ENCODE peak calls at places on chromosome 5, in eight cellular contexts. One of them, this sample, is unnamed.

GRCh38 chr5:134184155-134185135 is 7.7 kb upstream of the SKP1 start:
- DNase-seq in T-helper 22 cell: peak; percentile 41
- DNase-seq in activated effector memory CD4-positive, alpha-beta T cell treated with anti-CD3 and anti-CD28 coated beads, Interleukin-2, amount 50 U/mL, for 16 hours: peak; percentile 90
- DNase-seq in NCI-H345: peak; percentile 43
- DNase-seq in AG09319: peak; percentile 20
- DNase-seq in HepG2: peak; percentile 62
- DNase-seq in ovary: peak; percentile 71
- DNase-seq in germinal center: peak; percentile 87
- DNase-seq in this sample: peak; percentile 90

GRCh38 chr5:148403344-148403743 is 19.6 kb downstream of the FBXO38 start:
- DNase-seq in T-helper 22 cell: no peak
- DNase-seq in activated effector memory CD4-positive, alpha-beta T cell treated with anti-CD3 and anti-CD28 coated beads, Interleukin-2, amount 50 U/mL, for 16 hours: no peak
- DNase-seq in NCI-H345: no peak
- DNase-seq in AG09319: no peak
- DNase-seq in HepG2: no peak
- DNase-seq in ovary: no peak
- DNase-seq in germinal center: peak; percentile 22
- DNase-seq in this sample: no peak

GRCh38 chr5:95963650-95964410 is 2.2 kb upstream of the ELL2 start:
- DNase-seq in T-helper 22 cell: no peak
- DNase-seq in activated effector memory CD4-positive, alpha-beta T cell treated with anti-CD3 and anti-CD28 coated beads, Interleukin-2, amount 50 U/mL, for 16 hours: no peak
- DNase-seq in NCI-H345: no peak
- DNase-seq in AG09319: no peak
- DNase-seq in HepG2: no peak
- DNase-seq in ovary: no peak
- DNase-seq in germinal center: no peak
- DNase-seq in this sample: no peak

GRCh38 chr5:173717959-173718358 is 101.5 kb upstream of the BOD1 start:
- DNase-seq in T-helper 22 cell: no peak
- DNase-seq in activated effector memory CD4-positive, alpha-beta T cell treated with anti-CD3 and anti-CD28 coated beads, Interleukin-2, amount 50 U/mL, for 16 hours: no peak
- DNase-seq in NCI-H345: no peak
- DNase-seq in AG09319: no peak
- DNase-seq in HepG2: no peak
- DNase-seq in ovary: no peak
- DNase-seq in germinal center: no peak
- DNase-seq in this sample: no peak

GRCh38 chr5:80054682-80055081 is 19.5 kb downstream of the THBS4 start:
- DNase-seq in T-helper 22 cell: no peak
- DNase-seq in activated effector memory CD4-positive, alpha-beta T cell treated with anti-CD3 and anti-CD28 coated beads, Interleukin-2, amount 50 U/mL, for 16 hours: no peak
- DNase-seq in NCI-H345: no peak
- DNase-seq in AG09319: no peak
- DNase-seq in HepG2: no peak
- DNase-seq in ovary: no peak
- DNase-seq in germinal center: no peak
- DNase-seq in this sample: no peak

GRCh38 chr5:59020611-59021285 is 437.9 kb downstream of the RAB3C start:
- DNase-seq in T-helper 22 cell: no peak
- DNase-seq in activated effector memory CD4-positive, alpha-beta T cell treated with anti-CD3 and anti-CD28 coated beads, Interleukin-2, amount 50 U/mL, for 16 hours: no peak
- DNase-seq in NCI-H345: peak; percentile 43
- DNase-seq in AG09319: no peak
- DNase-seq in HepG2: no peak
- DNase-seq in ovary: no peak
- DNase-seq in germinal center: no peak
- DNase-seq in this sample: no peak

GRCh38 chr5:106374956-106375355 is 1295.8 kb downstream of the EFNA5 start:
- DNase-seq in T-helper 22 cell: no peak
- DNase-seq in activated effector memory CD4-positive, alpha-beta T cell treated with anti-CD3 and anti-CD28 coated beads, Interleukin-2, amount 50 U/mL, for 16 hours: no peak
- DNase-seq in NCI-H345: no peak
- DNase-seq in AG09319: no peak
- DNase-seq in HepG2: no peak
- DNase-seq in ovary: no peak
- DNase-seq in germinal center: no peak
- DNase-seq in this sample: no peak

GRCh38 chr5:112684737-112685136 is 52.9 kb upstream of the APC start:
- DNase-seq in T-helper 22 cell: no peak
- DNase-seq in activated effector memory CD4-positive, alpha-beta T cell treated with anti-CD3 and anti-CD28 coated beads, Interleukin-2, amount 50 U/mL, for 16 hours: no peak
- DNase-seq in NCI-H345: no peak
- DNase-seq in AG09319: no peak
- DNase-seq in HepG2: no peak
- DNase-seq in ovary: no peak
- DNase-seq in germinal center: no peak
- DNase-seq in this sample: no peak

GRCh38 chr5:73296772-73297171 is 123.8 kb downstream of the TMEM174 start:
- DNase-seq in T-helper 22 cell: no peak
- DNase-seq in activated effector memory CD4-positive, alpha-beta T cell treated with anti-CD3 and anti-CD28 coated beads, Interleukin-2, amount 50 U/mL, for 16 hours: no peak
- DNase-seq in NCI-H345: no peak
- DNase-seq in AG09319: no peak
- DNase-seq in HepG2: no peak
- DNase-seq in ovary: no peak
- DNase-seq in germinal center: no peak
- DNase-seq in this sample: no peak

GRCh38 chr5:173851595-173852248 is 36.4 kb upstream of the CPEB4 start:
- DNase-seq in T-helper 22 cell: no peak
- DNase-seq in activated effector memory CD4-positive, alpha-beta T cell treated with anti-CD3 and anti-CD28 coated beads, Interleukin-2, amount 50 U/mL, for 16 hours: no peak
- DNase-seq in NCI-H345: no peak
- DNase-seq in AG09319: no peak
- DNase-seq in HepG2: no peak
- DNase-seq in ovary: no peak
- DNase-seq in germinal center: no peak
- DNase-seq in this sample: no peak

GRCh38 chr5:32098291-32098690 is 75.8 kb downstream of the GOLPH3 start:
- DNase-seq in T-helper 22 cell: no peak
- DNase-seq in activated effector memory CD4-positive, alpha-beta T cell treated with anti-CD3 and anti-CD28 coated beads, Interleukin-2, amount 50 U/mL, for 16 hours: no peak
- DNase-seq in NCI-H345: no peak
- DNase-seq in AG09319: no peak
- DNase-seq in HepG2: no peak
- DNase-seq in ovary: no peak
- DNase-seq in germinal center: no peak
- DNase-seq in this sample: no peak

GRCh38 chr5:125004009-125004408 is 257.6 kb upstream of the ZNF608 start:
- DNase-seq in T-helper 22 cell: no peak
- DNase-seq in activated effector memory CD4-positive, alpha-beta T cell treated with anti-CD3 and anti-CD28 coated beads, Interleukin-2, amount 50 U/mL, for 16 hours: no peak
- DNase-seq in NCI-H345: no peak
- DNase-seq in AG09319: no peak
- DNase-seq in HepG2: no peak
- DNase-seq in ovary: no peak
- DNase-seq in germinal center: no peak
- DNase-seq in this sample: no peak

GRCh38 chr5:36666986-36667385 is 60.6 kb downstream of the SLC1A3 start:
- DNase-seq in T-helper 22 cell: no peak
- DNase-seq in activated effector memory CD4-positive, alpha-beta T cell treated with anti-CD3 and anti-CD28 coated beads, Interleukin-2, amount 50 U/mL, for 16 hours: no peak
- DNase-seq in NCI-H345: no peak
- DNase-seq in AG09319: no peak
- DNase-seq in HepG2: no peak
- DNase-seq in ovary: no peak
- DNase-seq in germinal center: no peak
- DNase-seq in this sample: no peak

GRCh38 chr5:107809201-107810034 is 138.7 kb upstream of the EFNA5 start:
- DNase-seq in T-helper 22 cell: no peak
- DNase-seq in activated effector memory CD4-positive, alpha-beta T cell treated with anti-CD3 and anti-CD28 coated beads, Interleukin-2, amount 50 U/mL, for 16 hours: no peak
- DNase-seq in NCI-H345: no peak
- DNase-seq in AG09319: no peak
- DNase-seq in HepG2: no peak
- DNase-seq in ovary: no peak
- DNase-seq in germinal center: no peak
- DNase-seq in this sample: no peak

GRCh38 chr5:34487202-34487879 is 168.8 kb upstream of the RAI14 start:
- DNase-seq in T-helper 22 cell: no peak
- DNase-seq in activated effector memory CD4-positive, alpha-beta T cell treated with anti-CD3 and anti-CD28 coated beads, Interleukin-2, amount 50 U/mL, for 16 hours: no peak
- DNase-seq in NCI-H345: no peak
- DNase-seq in AG09319: peak; percentile 83
- DNase-seq in HepG2: peak; percentile 95
- DNase-seq in ovary: no peak
- DNase-seq in germinal center: no peak
- DNase-seq in this sample: no peak

GRCh38 chr5:140402258-140403074 is 833 bp downstream of the ANKHD1 start:
- DNase-seq in T-helper 22 cell: peak; percentile 29
- DNase-seq in activated effector memory CD4-positive, alpha-beta T cell treated with anti-CD3 and anti-CD28 coated beads, Interleukin-2, amount 50 U/mL, for 16 hours: peak; percentile 84
- DNase-seq in NCI-H345: peak; percentile 31
- DNase-seq in AG09319: no peak
- DNase-seq in HepG2: peak; percentile 85
- DNase-seq in ovary: no peak
- DNase-seq in germinal center: peak; percentile 30
- DNase-seq in this sample: no peak

GRCh38 chr5:52822437-52822836 is 34.7 kb downstream of the ITGA1 start:
- DNase-seq in T-helper 22 cell: no peak
- DNase-seq in activated effector memory CD4-positive, alpha-beta T cell treated with anti-CD3 and anti-CD28 coated beads, Interleukin-2, amount 50 U/mL, for 16 hours: no peak
- DNase-seq in NCI-H345: no peak
- DNase-seq in AG09319: no peak
- DNase-seq in HepG2: no peak
- DNase-seq in ovary: peak; percentile 64
- DNase-seq in germinal center: no peak
- DNase-seq in this sample: peak; percentile 84

GRCh38 chr5:10756539-10756938 is 4.5 kb downstream of the DAP start:
- DNase-seq in T-helper 22 cell: no peak
- DNase-seq in activated effector memory CD4-positive, alpha-beta T cell treated with anti-CD3 and anti-CD28 coated beads, Interleukin-2, amount 50 U/mL, for 16 hours: no peak
- DNase-seq in NCI-H345: no peak
- DNase-seq in AG09319: peak; percentile 36
- DNase-seq in HepG2: no peak
- DNase-seq in ovary: no peak
- DNase-seq in germinal center: no peak
- DNase-seq in this sample: no peak

GRCh38 chr5:172870807-172871431 is 36.9 kb downstream of the ERGIC1 start:
- DNase-seq in T-helper 22 cell: no peak
- DNase-seq in activated effector memory CD4-positive, alpha-beta T cell treated with anti-CD3 and anti-CD28 coated beads, Interleukin-2, amount 50 U/mL, for 16 hours: no peak
- DNase-seq in NCI-H345: no peak
- DNase-seq in AG09319: no peak
- DNase-seq in HepG2: no peak
- DNase-seq in ovary: peak; percentile 55
- DNase-seq in germinal center: no peak
- DNase-seq in this sample: no peak

GRCh38 chr5:1152156-1152555 is 40.3 kb upstream of the SLC12A7 start:
- DNase-seq in T-helper 22 cell: no peak
- DNase-seq in activated effector memory CD4-positive, alpha-beta T cell treated with anti-CD3 and anti-CD28 coated beads, Interleukin-2, amount 50 U/mL, for 16 hours: no peak
- DNase-seq in NCI-H345: no peak
- DNase-seq in AG09319: no peak
- DNase-seq in HepG2: no peak
- DNase-seq in ovary: no peak
- DNase-seq in germinal center: no peak
- DNase-seq in this sample: no peak

GRCh38 chr5:36875789-36876388 is 680 bp upstream of the NIPBL start:
- DNase-seq in T-helper 22 cell: peak; percentile 66
- DNase-seq in activated effector memory CD4-positive, alpha-beta T cell treated with anti-CD3 and anti-CD28 coated beads, Interleukin-2, amount 50 U/mL, for 16 hours: peak; percentile 92
- DNase-seq in NCI-H345: peak; percentile 84
- DNase-seq in AG09319: no peak
- DNase-seq in HepG2: peak; percentile 59
- DNase-seq in ovary: peak; percentile 77
- DNase-seq in germinal center: peak; percentile 77
- DNase-seq in this sample: peak; percentile 92

GRCh38 chr5:138065102-138065501 is 18.7 kb upstream of the WNT8A start:
- DNase-seq in T-helper 22 cell: no peak
- DNase-seq in activated effector memory CD4-positive, alpha-beta T cell treated with anti-CD3 and anti-CD28 coated beads, Interleukin-2, amount 50 U/mL, for 16 hours: no peak
- DNase-seq in NCI-H345: no peak
- DNase-seq in AG09319: no peak
- DNase-seq in HepG2: no peak
- DNase-seq in ovary: no peak
- DNase-seq in germinal center: peak; percentile 16
- DNase-seq in this sample: no peak

GRCh38 chr5:77906806-77907205 is 130.7 kb upstream of the TBCA start:
- DNase-seq in T-helper 22 cell: no peak
- DNase-seq in activated effector memory CD4-positive, alpha-beta T cell treated with anti-CD3 and anti-CD28 coated beads, Interleukin-2, amount 50 U/mL, for 16 hours: no peak
- DNase-seq in NCI-H345: no peak
- DNase-seq in AG09319: no peak
- DNase-seq in HepG2: no peak
- DNase-seq in ovary: no peak
- DNase-seq in germinal center: no peak
- DNase-seq in this sample: no peak

GRCh38 chr5:139061274-139061673 is 136.9 kb downstream of the SIL1 start:
- DNase-seq in T-helper 22 cell: no peak
- DNase-seq in activated effector memory CD4-positive, alpha-beta T cell treated with anti-CD3 and anti-CD28 coated beads, Interleukin-2, amount 50 U/mL, for 16 hours: no peak
- DNase-seq in NCI-H345: no peak
- DNase-seq in AG09319: no peak
- DNase-seq in HepG2: peak; percentile 10
- DNase-seq in ovary: peak; percentile 50
- DNase-seq in germinal center: no peak
- DNase-seq in this sample: no peak

GRCh38 chr5:168699002-168699401 is 119.8 kb upstream of the PANK3 start:
- DNase-seq in T-helper 22 cell: no peak
- DNase-seq in activated effector memory CD4-positive, alpha-beta T cell treated with anti-CD3 and anti-CD28 coated beads, Interleukin-2, amount 50 U/mL, for 16 hours: no peak
- DNase-seq in NCI-H345: no peak
- DNase-seq in AG09319: no peak
- DNase-seq in HepG2: no peak
- DNase-seq in ovary: no peak
- DNase-seq in germinal center: no peak
- DNase-seq in this sample: no peak

GRCh38 chr5:127042593-127042992 is 12.2 kb upstream of the MARCHF3 start:
- DNase-seq in T-helper 22 cell: no peak
- DNase-seq in activated effector memory CD4-positive, alpha-beta T cell treated with anti-CD3 and anti-CD28 coated beads, Interleukin-2, amount 50 U/mL, for 16 hours: no peak
- DNase-seq in NCI-H345: no peak
- DNase-seq in AG09319: no peak
- DNase-seq in HepG2: no peak
- DNase-seq in ovary: no peak
- DNase-seq in germinal center: no peak
- DNase-seq in this sample: no peak

GRCh38 chr5:169934990-169935389 is 45.3 kb downstream of the INSYN2B start:
- DNase-seq in T-helper 22 cell: no peak
- DNase-seq in activated effector memory CD4-positive, alpha-beta T cell treated with anti-CD3 and anti-CD28 coated beads, Interleukin-2, amount 50 U/mL, for 16 hours: no peak
- DNase-seq in NCI-H345: no peak
- DNase-seq in AG09319: no peak
- DNase-seq in HepG2: no peak
- DNase-seq in ovary: no peak
- DNase-seq in germinal center: no peak
- DNase-seq in this sample: no peak

GRCh38 chr5:133700251-133700650 is 87.9 kb upstream of the FSTL4 start:
- DNase-seq in T-helper 22 cell: no peak
- DNase-seq in activated effector memory CD4-positive, alpha-beta T cell treated with anti-CD3 and anti-CD28 coated beads, Interleukin-2, amount 50 U/mL, for 16 hours: no peak
- DNase-seq in NCI-H345: no peak
- DNase-seq in AG09319: no peak
- DNase-seq in HepG2: no peak
- DNase-seq in ovary: no peak
- DNase-seq in germinal center: no peak
- DNase-seq in this sample: no peak

GRCh38 chr5:51383494-51384081 is 340 bp downstream of the ISL1 start:
- DNase-seq in T-helper 22 cell: no peak
- DNase-seq in activated effector memory CD4-positive, alpha-beta T cell treated with anti-CD3 and anti-CD28 coated beads, Interleukin-2, amount 50 U/mL, for 16 hours: no peak
- DNase-seq in NCI-H345: peak; percentile 50
- DNase-seq in AG09319: no peak
- DNase-seq in HepG2: no peak
- DNase-seq in ovary: no peak
- DNase-seq in germinal center: no peak
- DNase-seq in this sample: no peak

GRCh38 chr5:142982821-142983200 is 212.6 kb downstream of the ARHGAP26 start:
- DNase-seq in T-helper 22 cell: no peak
- DNase-seq in activated effector memory CD4-positive, alpha-beta T cell treated with anti-CD3 and anti-CD28 coated beads, Interleukin-2, amount 50 U/mL, for 16 hours: no peak
- DNase-seq in NCI-H345: no peak
- DNase-seq in AG09319: no peak
- DNase-seq in HepG2: no peak
- DNase-seq in ovary: no peak
- DNase-seq in germinal center: no peak
- DNase-seq in this sample: no peak

GRCh38 chr5:59332236-59332973 is 561.1 kb downstream of the PDE4D start:
- DNase-seq in T-helper 22 cell: no peak
- DNase-seq in activated effector memory CD4-positive, alpha-beta T cell treated with anti-CD3 and anti-CD28 coated beads, Interleukin-2, amount 50 U/mL, for 16 hours: no peak
- DNase-seq in NCI-H345: no peak
- DNase-seq in AG09319: no peak
- DNase-seq in HepG2: no peak
- DNase-seq in ovary: no peak
- DNase-seq in germinal center: no peak
- DNase-seq in this sample: no peak

GRCh38 chr5:111197523-111197922 is 26.7 kb upstream of the CAMK4 start:
- DNase-seq in T-helper 22 cell: no peak
- DNase-seq in activated effector memory CD4-positive, alpha-beta T cell treated with anti-CD3 and anti-CD28 coated beads, Interleukin-2, amount 50 U/mL, for 16 hours: no peak
- DNase-seq in NCI-H345: peak; percentile 8
- DNase-seq in AG09319: no peak
- DNase-seq in HepG2: peak; percentile 44
- DNase-seq in ovary: peak; percentile 18
- DNase-seq in germinal center: no peak
- DNase-seq in this sample: no peak

This sample was measured in cardiac septum.